ENCODE peak calls at places on chromosomes 16 and 17, in four cellular contexts. D, I, C and N are unnamed samples.

GRCh38 chr16:10979717-10980601 is 35.6 kb downstream of the CLEC16A start:
- DNase-seq in I (no peak), D (no peak), C (no peak), N (no peak)

GRCh38 chr16:4894276-4895150 is 42.4 kb downstream of the PPL start:
- DNase-seq in D (no peak), C (no peak), I (no peak), N (no peak)

GRCh38 chr17:28612936-28613872 is 781 bp downstream of the RSKR start:
- DNase-seq in I (peak; percentile 6), C (no peak), D (peak; percentile 21), N (peak; percentile 19)

GRCh38 chr17:3738562-3739295 is 15.0 kb downstream of the HASPIN start:
- DNase-seq in C (no peak), D (no peak), I (peak; percentile 55), N (no peak)

GRCh38 chr17:7438050-7438614 is 1.2 kb upstream of the FGF11 start:
- DNase-seq in I (peak; percentile 23), C (no peak), D (no peak), N (peak; percentile 32)

GRCh38 chr16:64421515-64421914 is 700.3 kb downstream of the CDH11 start:
- DNase-seq in I (no peak), D (no peak), C (no peak), N (no peak)

GRCh38 chr16:64088838-64089237 is 1033.0 kb downstream of the CDH11 start:
- DNase-seq in I (no peak), C (no peak), D (no peak), N (no peak)

GRCh38 chr16:84931107-84931494 is 80.2 kb downstream of the ZDHHC7 start:
- DNase-seq in C (no peak), I (no peak), D (no peak), N (no peak)

GRCh38 chr16:65287307-65287706 is 165.4 kb upstream of the CDH11 start:
- DNase-seq in D (no peak), I (no peak), C (no peak), N (no peak)

GRCh38 chr17:48552453-48553189 is 7.7 kb upstream of the HOXB2 start:
- DNase-seq in I (no peak), D (no peak), C (no peak), N (no peak)

GRCh38 chr16:17784073-17784472 is 313.3 kb upstream of the XYLT1 start:
- DNase-seq in I (no peak), D (no peak), C (no peak), N (no peak)

GRCh38 chr16:19127205-19127604 is 13.4 kb downstream of the ITPRIPL2 start:
- DNase-seq in I (no peak), D (no peak), C (no peak), N (peak; percentile 1)

GRCh38 chr17:45906927-45907622 is 12.7 kb downstream of the MAPT start:
- DNase-seq in D (no peak), I (no peak), C (no peak), N (no peak)

GRCh38 chr16:58011652-58012051 is 10.4 kb downstream of the USB1 start:
- DNase-seq in I (no peak), C (no peak), D (no peak), N (no peak)

GRCh38 chr17:57407287-57408063 is 151.2 kb downstream of the MSI2 start:
- DNase-seq in D (no peak), I (no peak), C (no peak), N (no peak)

GRCh38 chr17:7465481-7466275 is 13.8 kb downstream of the ZBTB4 start:
- DNase-seq in I (no peak), D (no peak), C (no peak), N (no peak)

GRCh38 chr17:59004338-59005111 is 102.2 kb downstream of the TRIM37 start:
- DNase-seq in I (peak; percentile 43), C (peak; percentile 3), D (peak; percentile 34), N (peak; percentile 95)

GRCh38 chr17:50274142-50274944 is at the start of gene TMEM92:
- DNase-seq in C (peak; percentile 65), D (no peak), I (no peak), N (peak; percentile 17)

GRCh38 chr16:89397331-89397861 is 93.0 kb downstream of the ANKRD11 start:
- DNase-seq in D (no peak), C (no peak), I (no peak), N (no peak)

GRCh38 chr17:17792551-17793377 is 44.0 kb downstream of the SREBF1 start:
- DNase-seq in I (peak; percentile 30), C (peak; percentile 33), D (no peak), N (no peak)

GRCh38 chr16:50696575-50697420 is 3.4 kb downstream of the NOD2 start:
- DNase-seq in D (no peak), I (peak; percentile 50), C (no peak), N (no peak)

GRCh38 chr16:30637952-30638351 is 12.8 kb upstream of the PRR14 start:
- DNase-seq in D (peak; percentile 43), I (no peak), C (peak; percentile 3), N (peak; percentile 69)

GRCh38 chr16:89015271-89015859 is 38.4 kb upstream of the CBFA2T3 start:
- DNase-seq in I (no peak), C (no peak), D (no peak), N (no peak)

GRCh38 chr17:73536700-73537680 is 107.3 kb downstream of the SDK2 start:
- DNase-seq in C (no peak), D (no peak), I (no peak), N (no peak)

GRCh38 chr17:18920911-18921441 is 31.0 kb upstream of the SLC5A10 start:
- DNase-seq in D (no peak), C (no peak), I (no peak), N (no peak)

GRCh38 chr17:44219126-44219635 is 294 bp downstream of the UBTF start:
- DNase-seq in C (peak; percentile 57), I (peak; percentile 62), D (no peak), N (peak; percentile 62)

GRCh38 chr16:87765776-87766484 is at the start of gene KLHDC4:
- DNase-seq in D (peak; percentile 57), I (peak; percentile 86), C (peak; percentile 54), N (peak; percentile 81)

GRCh38 chr16:59213952-59214351 is 479.8 kb upstream of the GOT2 start:
- DNase-seq in C (no peak), D (no peak), I (no peak), N (peak; percentile 74)

GRCh38 chr17:57879437-57880085 is 29.7 kb upstream of the MRPS23 start:
- DNase-seq in C (no peak), I (no peak), D (no peak), N (no peak)

GRCh38 chr16:75071621-75072020 is 45.0 kb downstream of the LDHD start:
- DNase-seq in I (no peak), C (no peak), D (no peak), N (no peak)

GRCh38 chr17:38596651-38597050 is 9.1 kb downstream of the SRCIN1 start:
- DNase-seq in C (no peak), D (no peak), I (no peak), N (no peak)

GRCh38 chr16:90057738-90058173 is 19.4 kb downstream of the PRDM7 start:
- DNase-seq in C (no peak), I (no peak), D (no peak), N (peak; percentile 18)

GRCh38 chr17:2232244-2232638 is 71.3 kb downstream of the SMG6 start:
- DNase-seq in D (no peak), I (no peak), C (no peak), N (no peak)

GRCh38 chr16:74605746-74606520 is 981 bp downstream of the GLG1 start:
- DNase-seq in C (no peak), D (no peak), I (no peak), N (no peak)

GRCh38 chr16:28258571-28258970 is 33.8 kb upstream of the SBK1 start:
- DNase-seq in C (no peak), D (no peak), I (no peak), N (no peak)

GRCh38 chr17:57534863-57535651 is 210.0 kb downstream of the CCDC182 start:
- DNase-seq in D (no peak), C (no peak), I (no peak), N (no peak)

GRCh38 chr17:148757-149156 is 11.4 kb downstream of the SCGB1C2 start:
- DNase-seq in D (no peak), C (no peak), I (no peak), N (no peak)